ENCODE peak calls at places on chromosomes 13 and 19, in ten cellular contexts. A is SJSA1; V is A549; F is stimulated activated CD4-positive, alpha-beta T cell treated with anti-CD3 and anti-CD28 coated beads, TNF-alpha, amount 100 ng/mL, for 24 hours; M is H9; E is prostate gland; I is stimulated activated naive B cell treated with anti-CD40 and anti-IgM and Interleukin-4, amounts not matched to agents 10 μg/mL and 1 μg/mL and 100 μg/mL, for 72 hours; X is EL; K is tibial nerve; C is body of pancreas. P is an unnamed sample.

GRCh38 chr13:20518652-20519051 is 7.0 kb downstream of the CRYL1 start:
- DNase-seq in A (no peak), V (no peak), F (no peak), M (no peak), E (no peak), I (no peak), X (no peak), K (no peak), C (no peak), P (no peak)

GRCh38 chr13:30143671-30144400 is 163.5 kb downstream of the KATNAL1 start:
- DNase-seq in A (peak), V (no peak), F (no peak), M (no peak), E (no peak), I (no peak), X (peak), K (no peak), C (no peak), P (no peak)

GRCh38 chr13:34021619-34022018 is 203.7 kb downstream of the RFC3 start:
- DNase-seq in A (no peak), V (no peak), F (no peak), M (no peak), E (no peak), I (no peak), X (no peak), K (no peak), C (no peak), P (no peak)

GRCh38 chr19:11587973-11588631 is 9.2 kb upstream of the ZNF627 start:
- DNase-seq in A (no peak), V (no peak), F (no peak), M (no peak), E (no peak), I (no peak), X (no peak), K (no peak), C (peak), P (no peak)

GRCh38 chr19:40274585-40275544 is 10.3 kb downstream of the AKT2 start:
- DNase-seq in A (no peak), V (no peak), F (peak), M (no peak), E (no peak), I (peak), X (no peak), K (no peak), C (no peak), P (no peak)

GRCh38 chr19:27672309-27673047 is 1540.5 kb downstream of the UQCRFS1 start:
- DNase-seq in A (no peak), V (no peak), F (no peak), M (no peak), E (no peak), I (no peak), X (no peak), K (no peak), C (no peak), P (no peak)

GRCh38 chr19:33788676-33789075 is 8.0 kb upstream of the KCTD15 start:
- DNase-seq in A (no peak), V (no peak), F (no peak), M (no peak), E (no peak), I (no peak), X (no peak), K (no peak), C (no peak), P (no peak)

GRCh38 chr19:35247526-35248309 is 1.1 kb upstream of the LSR start:
- DNase-seq in A (no peak), V (peak), F (peak), M (peak), E (peak), I (peak), X (peak), K (no peak), C (peak), P (peak)

GRCh38 chr19:42965204-42965603 is 28.2 kb upstream of the PSG7 start:
- DNase-seq in A (peak), V (peak), F (no peak), M (no peak), E (no peak), I (no peak), X (peak), K (no peak), C (no peak), P (no peak)

GRCh38 chr13:25085125-25085742 is 10.7 kb upstream of the PABPC3 start:
- DNase-seq in A (peak), V (peak), F (no peak), M (peak), E (peak), I (no peak), X (peak), K (peak), C (peak), P (peak)

GRCh38 chr19:46723471-46723870 is 6.6 kb upstream of the PRKD2 start:
- DNase-seq in A (no peak), V (no peak), F (no peak), M (no peak), E (no peak), I (no peak), X (no peak), K (no peak), C (no peak), P (no peak)

GRCh38 chr13:42981853-42982252 is 10.2 kb downstream of the EPSTI1 start:
- DNase-seq in A (no peak), V (no peak), F (no peak), M (no peak), E (no peak), I (no peak), X (no peak), K (no peak), C (no peak), P (no peak)

GRCh38 chr13:66831317-66831716 is 398.8 kb downstream of the PCDH9 start:
- DNase-seq in A (no peak), V (no peak), F (no peak), M (no peak), E (no peak), I (no peak), X (no peak), K (no peak), C (no peak), P (no peak)

GRCh38 chr19:57888107-57888493 is 737 bp downstream of the ZNF814 start:
- DNase-seq in A (no peak), V (no peak), F (no peak), M (no peak), E (no peak), I (no peak), X (no peak), K (no peak), C (no peak), P (no peak)

GRCh38 chr13:20118268-20119140 is 42.3 kb downstream of the GJA3 start:
- DNase-seq in A (no peak), V (peak), F (peak), M (peak), E (peak), I (no peak), X (peak), K (peak), C (peak), P (no peak)

GRCh38 chr19:58399903-58400637 is 4.6 kb downstream of the RNF225 start:
- DNase-seq in A (no peak), V (no peak), F (no peak), M (peak), E (no peak), I (no peak), X (no peak), K (no peak), C (no peak), P (no peak)

GRCh38 chr13:47303626-47304025 is 406.8 kb upstream of the HTR2A start:
- DNase-seq in A (no peak), V (no peak), F (no peak), M (no peak), E (no peak), I (no peak), X (no peak), K (no peak), C (no peak), P (no peak)

GRCh38 chr13:65063753-65064152 is 2166.4 kb downstream of the PCDH9 start:
- DNase-seq in A (peak), V (no peak), F (no peak), M (no peak), E (no peak), I (no peak), X (peak), K (no peak), C (no peak), P (peak)

GRCh38 chr13:102977471-102977870 is 88.7 kb downstream of the SLC10A2 start:
- DNase-seq in A (no peak), V (no peak), F (no peak), M (no peak), E (no peak), I (no peak), X (no peak), K (no peak), C (no peak), P (no peak)

P was measured in kidney epithelial cell.